ENCODE peak calls at places on chromosomes 4 and X, in five cellular contexts. A, Y, Q, S and L are unnamed samples.

GRCh38 chr4:119682080-119682479 is 53.5 kb upstream of the PDE5A start:
- DNase-seq in Y (no peak), S (peak), A (no peak), Q (no peak), L (no peak)

GRCh38 chrX:139204903-139205667 is 325.5 kb upstream of the F9 start:
- DNase-seq in S (peak), Y (no peak), Q (peak), A (no peak), L (no peak)

GRCh38 chr4:6582889-6583504 is 8.0 kb downstream of the MAN2B2 start:
- DNase-seq in Q (no peak), A (peak), Y (no peak), S (no peak), L (peak)

GRCh38 chr4:25536577-25537325 is 118.9 kb upstream of the SLC34A2 start:
- DNase-seq in S (no peak), Q (no peak), Y (no peak), A (no peak), L (no peak)

GRCh38 chr4:89797117-89797516 is 39.8 kb downstream of the SNCA start:
- DNase-seq in A (peak), Y (no peak), Q (no peak), S (no peak), L (peak)

GRCh38 chrX:138885886-138886285 is 174.4 kb upstream of the FGF13 start:
- DNase-seq in Q (no peak), Y (no peak), S (no peak), A (no peak), L (peak)

GRCh38 chr4:77913353-77913752 is 50.7 kb downstream of the MRPL1 start:
- DNase-seq in Q (no peak), A (no peak), S (no peak), Y (no peak), L (no peak)

GRCh38 chrX:109654710-109655109 is 29.7 kb upstream of the KCNE5 start:
- DNase-seq in Y (no peak), A (no peak), Q (no peak), S (no peak), L (no peak)

GRCh38 chr4:177441061-177441802 is 1.0 kb downstream of the AGA start:
- DNase-seq in S (peak), Y (no peak), A (no peak), Q (no peak), L (peak)

GRCh38 chr4:172357006-172357405 is 543.8 kb downstream of the GALNTL6 start:
- DNase-seq in Q (no peak), A (no peak), S (no peak), Y (no peak), L (no peak)

GRCh38 chr4:124970011-124970410 is 257.5 kb upstream of the ANKRD50 start:
- DNase-seq in S (no peak), Y (peak), Q (no peak), A (no peak), L (peak)

GRCh38 chr4:19429684-19430083 is 822.0 kb upstream of the SLIT2 start:
- DNase-seq in Y (no peak), S (no peak), Q (no peak), A (no peak), L (no peak)

GRCh38 chr4:154473497-154473896 is 18.1 kb downstream of the DCHS2 start:
- DNase-seq in S (no peak), A (no peak), Y (no peak), Q (no peak), L (no peak)

GRCh38 chrX:53688300-53688699 is 1.8 kb upstream of the HUWE1 start:
- DNase-seq in S (no peak), A (no peak), Y (no peak), Q (no peak), L (no peak)

GRCh38 chr4:95563638-95564337 is 15.0 kb upstream of the UNC5C start:
- DNase-seq in S (no peak), A (no peak), Y (no peak), Q (no peak), L (no peak)

GRCh38 chr4:155407480-155407879 is 30.7 kb upstream of the MAP9 start:
- DNase-seq in Y (no peak), A (no peak), Q (no peak), S (no peak), L (no peak)

GRCh38 chr4:122879001-122879400 is 43.4 kb downstream of the NUDT6 start:
- DNase-seq in Y (no peak), Q (no peak), S (no peak), A (no peak), L (no peak)

GRCh38 chrX:115372026-115372610 is 82.6 kb downstream of the LUZP4 start:
- DNase-seq in Y (peak), S (no peak), Q (no peak), A (peak), L (peak)

GRCh38 chrX:37347420-37347819 is 1.7 kb upstream of the PRRG1 start:
- DNase-seq in Q (no peak), A (no peak), Y (peak), S (no peak), L (peak)

GRCh38 chr4:147853706-147854105 is 121.8 kb downstream of the ARHGAP10 start:
- DNase-seq in S (no peak), A (no peak), Q (no peak), Y (peak), L (no peak)

GRCh38 chrX:83588409-83588808 is 80.3 kb downstream of the POU3F4 start:
- DNase-seq in A (no peak), S (no peak), Y (no peak), Q (no peak), L (no peak)

GRCh38 chrX:24231169-24231568 is 81.6 kb downstream of the ZFX start:
- DNase-seq in A (peak), Q (peak), Y (peak), S (no peak), L (peak)

GRCh38 chrX:107547621-107548020 is 80.7 kb upstream of the PRPS1 start:
- DNase-seq in Q (no peak), Y (no peak), S (no peak), A (no peak), L (no peak)